ENCODE peak calls at places on chromosomes 5 and 9, in five cellular contexts. M is naive thymus-derived CD4-positive, alpha-beta T cell; V is colonic mucosa; W is heart left ventricle; J is kidney epithelial cell. D is an unnamed sample. For H3K27me3, the result is how much of the 10 kb centered on the place peaks cover.

GRCh38 chr5:59766394-59766793 is 127.1 kb downstream of the PDE4D start:
- DNase-seq in M (no peak), V (peak), W (peak), J (no peak), D (peak)

GRCh38 chr5:57551974-57552537 is 69.4 kb upstream of the ACTBL2 start:
- DNase-seq in M (no peak), V (no peak), W (no peak), J (no peak), D (no peak)

GRCh38 chr9:33350310-33350709 is 52.1 kb downstream of the AQP7 start:
- DNase-seq in M (no peak), V (no peak), W (no peak), J (no peak), D (no peak)

GRCh38 chr9:107948601-107949000 is 459.0 kb upstream of the KLF4 start:
- DNase-seq in M (no peak), V (no peak), W (no peak), J (no peak), D (no peak)

GRCh38 chr5:150590979-150591411 is 49.5 kb upstream of the SYNPO start:
- DNase-seq in M (no peak), V (no peak), W (peak), J (no peak), D (no peak)

GRCh38 chr9:87434341-87434740 is 63.3 kb upstream of the DAPK1 start:
- DNase-seq in M (no peak), V (no peak), W (no peak), J (no peak), D (no peak)

GRCh38 chr9:83182071-83182470 is 119.1 kb upstream of the RASEF start:
- DNase-seq in M (no peak), V (no peak), W (no peak), J (peak), D (no peak)

GRCh38 chr5:73256462-73257260 is 83.7 kb downstream of the TMEM174 start:
- DNase-seq in M (no peak), V (no peak), W (no peak), J (no peak), D (no peak)

GRCh38 chr9:110058304-110058953 is 149.5 kb downstream of the C9orf152 start:
- DNase-seq in M (peak), V (peak), W (peak), J (no peak), D (peak)

GRCh38 chr9:131633491-131634031 is 88.2 kb downstream of the PRRT1B start:
- DNase-seq in M (no peak), V (no peak), W (no peak), J (no peak), D (no peak)

GRCh38 chr5:16791036-16791705 is 144.9 kb downstream of the MYO10 start:
- DNase-seq in M (peak), V (peak), W (no peak), J (no peak), D (peak)

GRCh38 chr5:50962934-50963646 is 296.7 kb downstream of the PARP8 start:
- DNase-seq in M (peak), V (peak), W (peak), J (no peak), D (peak)

GRCh38 chr9:120857902-120858301 is 15.2 kb upstream of the PSMD5 start:
- DNase-seq in M (no peak), V (no peak), W (no peak), J (no peak), D (no peak)

GRCh38 chr5:14739538-14739937 is 75.0 kb downstream of the OTULIN start:
- DNase-seq in M (no peak), V (no peak), W (no peak), J (no peak), D (peak)

GRCh38 chr9:80595192-80595591 is 1023.4 kb downstream of the TLE4 start:
- DNase-seq in M (no peak), V (no peak), W (no peak), J (no peak), D (no peak)

GRCh38 chr5:50320131-50320749 is 120.8 kb downstream of the EMB start:
- DNase-seq in M (no peak), V (no peak), W (no peak), J (no peak), D (no peak)

GRCh38 chr5:92372766-92373165 is 989.6 kb upstream of the ARRDC3 start:
- DNase-seq in M (no peak), V (no peak), W (no peak), J (no peak), D (no peak)

GRCh38 chr5:146588331-146588730 is 72.3 kb upstream of the GPR151 start:
- DNase-seq in M (no peak), V (no peak), W (no peak), J (no peak), D (no peak)

GRCh38 chr5:96219580-96220281 is 213.3 kb downstream of the PCSK1 start:
- DNase-seq in M (no peak), V (no peak), W (no peak), J (peak), D (no peak)

GRCh38 chr5:2759696-2760461 is 8.4 kb upstream of the IRX2 start:
- DNase-seq in M (no peak), V (no peak), W (no peak), J (no peak), D (no peak)

GRCh38 chr9:124257865-124258764 is at the start of gene NEK6:
- DNase-seq in M (no peak), V (no peak), W (no peak), J (no peak), D (peak)

GRCh38 chr5:849651-850301 is 1.0 kb downstream of the ZDHHC11 start:
- DNase-seq in M (no peak), V (no peak), W (no peak), J (no peak), D (no peak)

GRCh38 chr5:66742083-66742895 is 146.1 kb downstream of the MAST4 start:
- DNase-seq in M (no peak), V (peak), W (peak), J (no peak), D (peak)

GRCh38 chr5:1065143-1065750 is 46.6 kb downstream of the SLC12A7 start:
- DNase-seq in M (no peak), V (no peak), W (no peak), J (no peak), D (no peak)

DNA sequence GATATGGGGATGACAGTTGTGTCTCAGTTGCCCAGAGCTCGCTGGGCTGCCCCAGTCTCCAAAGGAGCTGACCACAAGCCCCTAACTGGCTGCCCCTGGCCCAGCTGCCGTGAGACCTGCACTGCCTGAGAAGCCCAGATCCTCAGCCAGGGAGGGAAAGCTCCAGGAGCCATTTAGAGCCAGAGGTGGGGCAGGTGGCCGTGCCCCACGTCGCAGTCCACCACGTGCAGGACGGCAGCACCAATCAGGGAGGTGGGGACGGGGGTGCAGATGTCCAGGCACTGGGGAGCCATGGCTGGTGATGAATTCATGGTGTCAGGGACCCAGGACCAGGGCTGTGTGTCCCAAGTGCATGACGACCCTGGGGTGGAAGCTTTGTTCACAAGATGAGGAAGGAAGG is 13.4 kb downstream of the PRRX2 start:
- DNase-seq in M (no peak), V (no peak), W (no peak), J (no peak), D (no peak)
- H3K27me3 ChIP-seq in M (under half), V (under half), W (under half), J (half or more), D (under half)

GRCh38 chr5:139761057-139761450 is 34.6 kb upstream of the PSD2 start:
- DNase-seq in M (no peak), V (no peak), W (no peak), J (no peak), D (no peak)
- H3K27me3 ChIP-seq in M (under half), V (under half), W (under half), J (under half), D (under half)

DNA sequence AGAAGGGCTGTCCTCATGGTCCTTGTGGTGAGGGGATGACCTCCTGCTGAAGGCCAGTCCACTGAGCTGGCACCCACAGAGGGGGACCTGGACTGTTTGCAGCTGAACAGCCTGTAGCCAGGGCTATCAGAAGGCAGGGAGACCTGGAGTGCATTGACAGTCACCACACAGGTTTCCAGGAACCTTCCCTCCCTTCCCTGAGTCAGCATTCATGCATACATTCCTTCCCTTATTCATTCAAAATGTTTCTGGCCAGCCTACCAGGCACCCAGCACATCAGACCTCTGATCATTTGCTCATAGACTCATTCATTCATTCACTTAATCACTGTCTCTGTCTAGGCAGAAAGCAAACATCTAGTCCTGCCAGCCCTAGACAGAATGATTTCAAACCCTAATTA is 110.2 kb upstream of the PPP1R26 start:
- DNase-seq in M (no peak), V (no peak), W (no peak), J (no peak), D (no peak)
- H3K27me3 ChIP-seq in M (under half), V (under half), W (under half), J (under half), D (under half)

GRCh38 chr9:97856857-97857602 is 4.0 kb downstream of the FOXE1 start:
- DNase-seq in M (no peak), V (no peak), W (no peak), J (no peak), D (no peak)
- H3K27me3 ChIP-seq in M (under half), V (half or more), W (half or more), J (half or more), D (under half)

GRCh38 chr5:139751236-139751635 is 44.4 kb upstream of the PSD2 start:
- DNase-seq in M (no peak), V (no peak), W (no peak), J (no peak), D (no peak)

GRCh38 chr5:139749242-139749641 is 46.4 kb upstream of the PSD2 start:
- DNase-seq in M (no peak), V (no peak), W (no peak), J (no peak), D (peak)

GRCh38 chr5:139755892-139756671 is 39.5 kb upstream of the PSD2 start:
- DNase-seq in M (no peak), V (no peak), W (no peak), J (no peak), D (peak)

GRCh38 chr5:139748505-139748826 is 47.1 kb upstream of the PSD2 start:
- DNase-seq in M (no peak), V (no peak), W (no peak), J (no peak), D (no peak)

GRCh38 chr5:139752506-139753350 is 42.9 kb upstream of the PSD2 start:
- DNase-seq in M (no peak), V (no peak), W (no peak), J (no peak), D (no peak)
- H3K27me3 ChIP-seq in M (under half), V (under half), W (under half), J (under half), D (under half)

GRCh38 chr5:77637170-77638074 is 1.1 kb downstream of the OTP start:
- DNase-seq in M (no peak), V (no peak), W (no peak), J (no peak), D (no peak)

GRCh38 chr5:77635617-77636422 is 2.7 kb downstream of the OTP start:
- DNase-seq in M (no peak), V (no peak), W (no peak), J (no peak), D (no peak)

GRCh38 chr5:77638204-77638762 is at the start of gene OTP:
- DNase-seq in M (no peak), V (no peak), W (no peak), J (no peak), D (no peak)

GRCh38 chr5:77635073-77635472 is 3.4 kb downstream of the OTP start:
- DNase-seq in M (no peak), V (no peak), W (no peak), J (no peak), D (no peak)

GRCh38 chr5:77636423-77637169 is 1.9 kb downstream of the OTP start:
- DNase-seq in M (no peak), V (no peak), W (no peak), J (no peak), D (no peak)
- H3K27me3 ChIP-seq in M (half or more), V (half or more), W (half or more), J (half or more), D (under half)

D was measured in body of pancreas.